ENCODE peak calls at places on chromosome 16, in four cellular contexts. One of them, this sample, is unnamed.

GRCh38 chr16:11016993-11017392 is 72.6 kb downstream of the CLEC16A start:
- DNase-seq in pancreas: no peak
- DNase-seq in stomach: peak
- DNase-seq in astrocyte: peak
- DNase-seq in this sample: peak

GRCh38 chr16:8798174-8798527 is 512 bp downstream of the PMM2 start:
- DNase-seq in astrocyte: no peak
- DNase-seq in stomach: no peak
- DNase-seq in pancreas: no peak
- DNase-seq in this sample: no peak

GRCh38 chr16:57600048-57600835 is 28.2 kb upstream of the ADGRG1 start:
- DNase-seq in astrocyte: no peak
- DNase-seq in stomach: peak
- DNase-seq in pancreas: peak
- DNase-seq in this sample: peak

GRCh38 chr16:6382787-6383515 is 949.7 kb upstream of the RBFOX1 start:
- DNase-seq in pancreas: no peak
- DNase-seq in astrocyte: no peak
- DNase-seq in stomach: no peak
- DNase-seq in this sample: no peak

GRCh38 chr16:9072806-9073341 is 18.6 kb upstream of the HAPSTR1 start:
- DNase-seq in astrocyte: peak
- DNase-seq in stomach: no peak
- DNase-seq in pancreas: no peak
- DNase-seq in this sample: no peak

GRCh38 chr16:85447657-85448313 is 165.3 kb upstream of the GSE1 start:
- DNase-seq in pancreas: no peak
- DNase-seq in astrocyte: no peak
- DNase-seq in stomach: no peak
- DNase-seq in this sample: no peak

GRCh38 chr16:47016700-47017133 is 43.2 kb upstream of the DNAJA2 start:
- DNase-seq in pancreas: no peak
- DNase-seq in astrocyte: no peak
- DNase-seq in stomach: no peak
- DNase-seq in this sample: no peak

GRCh38 chr16:15785386-15786059 is 71.3 kb downstream of the MYH11 start:
- DNase-seq in pancreas: no peak
- DNase-seq in astrocyte: no peak
- DNase-seq in stomach: no peak
- DNase-seq in this sample: no peak

GRCh38 chr16:79278506-79278905 is 322.0 kb downstream of the MAF start:
- DNase-seq in astrocyte: no peak
- DNase-seq in pancreas: no peak
- DNase-seq in stomach: no peak
- DNase-seq in this sample: no peak

GRCh38 chr16:19294156-19294649 is 8.7 kb downstream of the CLEC19A start:
- DNase-seq in stomach: no peak
- DNase-seq in astrocyte: no peak
- DNase-seq in pancreas: no peak
- DNase-seq in this sample: peak

GRCh38 chr16:65120811-65121721 is 797 bp downstream of the CDH11 start:
- DNase-seq in astrocyte: peak
- DNase-seq in stomach: no peak
- DNase-seq in pancreas: peak
- DNase-seq in this sample: peak

GRCh38 chr16:5490499-5490898 is 392.9 kb upstream of the EEF2KMT start:
- DNase-seq in astrocyte: no peak
- DNase-seq in stomach: no peak
- DNase-seq in pancreas: no peak
- DNase-seq in this sample: no peak

GRCh38 chr16:85782476-85782875 is 16.9 kb downstream of the EMC8 start:
- DNase-seq in astrocyte: peak
- DNase-seq in pancreas: no peak
- DNase-seq in stomach: no peak
- DNase-seq in this sample: no peak

GRCh38 chr16:85554791-85555548 is 58.2 kb upstream of the GSE1 start:
- DNase-seq in astrocyte: peak
- DNase-seq in stomach: peak
- DNase-seq in pancreas: peak
- DNase-seq in this sample: peak

GRCh38 chr16:13594798-13595197 is 325.2 kb upstream of the ERCC4 start:
- DNase-seq in astrocyte: no peak
- DNase-seq in stomach: no peak
- DNase-seq in pancreas: no peak
- DNase-seq in this sample: no peak

GRCh38 chr16:739560-740458 is 988 bp downstream of the CIAO3 start:
- DNase-seq in stomach: no peak
- DNase-seq in pancreas: peak
- DNase-seq in astrocyte: no peak
- DNase-seq in this sample: no peak

GRCh38 chr16:19994771-19995170 is 78.9 kb downstream of the GPR139 start:
- DNase-seq in pancreas: no peak
- DNase-seq in astrocyte: no peak
- DNase-seq in stomach: no peak
- DNase-seq in this sample: no peak

GRCh38 chr16:17273142-17273561 is 197.6 kb downstream of the XYLT1 start:
- DNase-seq in pancreas: no peak
- DNase-seq in astrocyte: peak
- DNase-seq in stomach: no peak
- DNase-seq in this sample: no peak

GRCh38 chr16:79929260-79929977 is 328.9 kb upstream of the MAF start:
- DNase-seq in pancreas: no peak
- DNase-seq in stomach: no peak
- DNase-seq in astrocyte: no peak
- DNase-seq in this sample: no peak

GRCh38 chr16:65111306-65111705 is 10.6 kb downstream of the CDH11 start:
- DNase-seq in stomach: no peak
- DNase-seq in pancreas: no peak
- DNase-seq in astrocyte: no peak
- DNase-seq in this sample: no peak

GRCh38 chr16:89720520-89720858 is 209 bp downstream of the VPS9D1 start:
- DNase-seq in pancreas: peak
- DNase-seq in stomach: peak
- DNase-seq in astrocyte: no peak
- DNase-seq in this sample: peak

GRCh38 chr16:46947900-46948547 is 25.4 kb downstream of the DNAJA2 start:
- DNase-seq in astrocyte: peak
- DNase-seq in stomach: peak
- DNase-seq in pancreas: no peak
- DNase-seq in this sample: no peak

GRCh38 chr16:75861981-75862380 is 135.7 kb upstream of the CPHXL start:
- DNase-seq in stomach: no peak
- DNase-seq in astrocyte: no peak
- DNase-seq in pancreas: no peak
- DNase-seq in this sample: no peak

GRCh38 chr16:90032664-90033346 is 13.5 kb upstream of the DBNDD1 start:
- DNase-seq in stomach: no peak
- DNase-seq in astrocyte: peak
- DNase-seq in pancreas: no peak
- DNase-seq in this sample: no peak

GRCh38 chr16:48365601-48366164 is 19.5 kb downstream of the SIAH1 start:
- DNase-seq in astrocyte: peak
- DNase-seq in stomach: peak
- DNase-seq in pancreas: peak
- DNase-seq in this sample: peak

GRCh38 chr16:85619089-85619850 is 6.1 kb downstream of the GSE1 start:
- DNase-seq in astrocyte: no peak
- DNase-seq in stomach: no peak
- DNase-seq in pancreas: peak
- DNase-seq in this sample: no peak

GRCh38 chr16:53282975-53283946 is 151.0 kb upstream of the RBL2 start:
- DNase-seq in pancreas: no peak
- DNase-seq in astrocyte: peak
- DNase-seq in stomach: no peak
- DNase-seq in this sample: no peak

GRCh38 chr16:583815-584591 is 5.9 kb upstream of the RAB40C start:
- DNase-seq in stomach: no peak
- DNase-seq in astrocyte: no peak
- DNase-seq in pancreas: peak
- DNase-seq in this sample: no peak

GRCh38 chr16:57591086-57591869 is 37.2 kb upstream of the ADGRG1 start:
- DNase-seq in stomach: peak
- DNase-seq in pancreas: peak
- DNase-seq in astrocyte: peak
- DNase-seq in this sample: peak

GRCh38 chr16:2785101-2785991 is 2.0 kb downstream of the PRSS33 start:
- DNase-seq in astrocyte: no peak
- DNase-seq in stomach: no peak
- DNase-seq in pancreas: peak
- DNase-seq in this sample: no peak

GRCh38 chr16:11032922-11033291 is 88.5 kb downstream of the CLEC16A start:
- DNase-seq in stomach: peak
- DNase-seq in astrocyte: peak
- DNase-seq in pancreas: no peak
- DNase-seq in this sample: no peak

GRCh38 chr16:53489754-53490153 is 13.3 kb downstream of the AKTIP start:
- DNase-seq in astrocyte: no peak
- DNase-seq in stomach: no peak
- DNase-seq in pancreas: no peak
- DNase-seq in this sample: no peak

GRCh38 chr16:5412721-5413120 is 315.1 kb upstream of the EEF2KMT start:
- DNase-seq in astrocyte: no peak
- DNase-seq in stomach: no peak
- DNase-seq in pancreas: no peak
- DNase-seq in this sample: no peak

GRCh38 chr16:85393674-85394510 is 219.2 kb upstream of the GSE1 start:
- DNase-seq in stomach: peak
- DNase-seq in pancreas: peak
- DNase-seq in astrocyte: no peak
- DNase-seq in this sample: peak

GRCh38 chr16:21145738-21146137 is 4.9 kb downstream of the DNAH3 start:
- DNase-seq in astrocyte: no peak
- DNase-seq in pancreas: no peak
- DNase-seq in stomach: no peak
- DNase-seq in this sample: no peak

GRCh38 chr16:19810817-19811731 is 73.6 kb downstream of the GPRC5B start:
- DNase-seq in astrocyte: peak
- DNase-seq in stomach: no peak
- DNase-seq in pancreas: no peak
- DNase-seq in this sample: no peak

GRCh38 chr16:84603115-84603816 is 14.6 kb downstream of the COTL1 start:
- DNase-seq in stomach: peak
- DNase-seq in pancreas: no peak
- DNase-seq in astrocyte: peak
- DNase-seq in this sample: peak

GRCh38 chr16:83147244-83147643 is 520.5 kb downstream of the CDH13 start:
- DNase-seq in stomach: no peak
- DNase-seq in astrocyte: no peak
- DNase-seq in pancreas: no peak
- DNase-seq in this sample: no peak

GRCh38 chr16:64012166-64012565 is 1109.7 kb downstream of the CDH11 start:
- DNase-seq in astrocyte: peak
- DNase-seq in stomach: no peak
- DNase-seq in pancreas: no peak
- DNase-seq in this sample: no peak

DNA sequence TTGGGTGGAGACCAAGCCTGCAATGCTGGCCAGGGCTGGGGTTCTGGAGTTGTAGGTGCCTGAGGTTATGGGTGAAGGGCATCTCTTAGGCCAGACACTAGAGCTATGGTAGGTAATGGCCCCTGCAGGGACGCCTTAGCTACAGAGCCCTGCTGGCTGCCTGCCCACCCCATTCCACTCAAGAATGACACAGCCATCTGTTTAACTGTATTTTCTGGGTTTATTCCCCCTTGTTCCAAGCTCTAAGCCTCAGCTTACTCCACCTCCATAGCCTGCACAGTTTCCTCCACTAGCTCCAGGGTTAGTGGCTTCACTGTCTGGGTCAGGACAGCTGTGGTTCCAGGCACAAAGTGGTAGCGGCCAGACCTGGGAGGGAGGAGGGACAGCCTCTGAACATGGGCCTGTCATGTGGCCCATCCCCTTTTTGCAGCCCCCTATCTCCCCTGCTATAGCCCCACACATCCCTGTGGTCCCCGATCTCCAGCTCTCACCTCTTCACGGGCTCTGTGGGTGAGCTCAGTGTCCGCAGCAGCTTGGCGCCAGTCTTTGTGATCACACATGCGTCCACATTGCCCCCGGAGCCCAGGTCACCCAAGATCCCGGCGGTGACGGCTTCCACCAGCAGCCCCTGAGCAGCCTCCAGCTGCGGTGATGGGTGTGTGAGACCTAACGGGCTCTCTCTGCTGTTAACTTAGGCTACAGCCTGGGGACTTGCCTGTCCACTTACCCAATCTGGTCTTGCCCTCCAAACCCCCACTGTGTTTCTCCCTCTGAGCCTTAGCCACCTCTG is 2.1 kb downstream of the PSMB10 start:
- DNase-seq in pancreas: peak
- DNase-seq in stomach: no peak
- DNase-seq in astrocyte: no peak
- DNase-seq in this sample: no peak
- H3K4me3 ChIP-seq in pancreas: peak
- H3K4me3 ChIP-seq in stomach: peak
- H3K4me3 ChIP-seq in astrocyte: peak
- H3K4me3 ChIP-seq in this sample: peak

GRCh38 chr16:81273223-81273940 is 34.9 kb downstream of the BCO1 start:
- DNase-seq in pancreas: no peak
- DNase-seq in astrocyte: peak
- DNase-seq in stomach: no peak
- DNase-seq in this sample: no peak
- H3K27ac ChIP-seq in pancreas: no peak
- H3K27ac ChIP-seq in astrocyte: no peak
- H3K27ac ChIP-seq in stomach: peak
- H3K27ac ChIP-seq in this sample: no peak

GRCh38 chr16:27327586-27327915 is 13.8 kb downstream of the IL4R start:
- DNase-seq in astrocyte: no peak
- DNase-seq in pancreas: no peak
- DNase-seq in stomach: no peak
- DNase-seq in this sample: no peak
- H3K4me3 ChIP-seq in astrocyte: no peak
- H3K4me3 ChIP-seq in pancreas: no peak
- H3K4me3 ChIP-seq in stomach: peak
- H3K4me3 ChIP-seq in this sample: no peak

DNA sequence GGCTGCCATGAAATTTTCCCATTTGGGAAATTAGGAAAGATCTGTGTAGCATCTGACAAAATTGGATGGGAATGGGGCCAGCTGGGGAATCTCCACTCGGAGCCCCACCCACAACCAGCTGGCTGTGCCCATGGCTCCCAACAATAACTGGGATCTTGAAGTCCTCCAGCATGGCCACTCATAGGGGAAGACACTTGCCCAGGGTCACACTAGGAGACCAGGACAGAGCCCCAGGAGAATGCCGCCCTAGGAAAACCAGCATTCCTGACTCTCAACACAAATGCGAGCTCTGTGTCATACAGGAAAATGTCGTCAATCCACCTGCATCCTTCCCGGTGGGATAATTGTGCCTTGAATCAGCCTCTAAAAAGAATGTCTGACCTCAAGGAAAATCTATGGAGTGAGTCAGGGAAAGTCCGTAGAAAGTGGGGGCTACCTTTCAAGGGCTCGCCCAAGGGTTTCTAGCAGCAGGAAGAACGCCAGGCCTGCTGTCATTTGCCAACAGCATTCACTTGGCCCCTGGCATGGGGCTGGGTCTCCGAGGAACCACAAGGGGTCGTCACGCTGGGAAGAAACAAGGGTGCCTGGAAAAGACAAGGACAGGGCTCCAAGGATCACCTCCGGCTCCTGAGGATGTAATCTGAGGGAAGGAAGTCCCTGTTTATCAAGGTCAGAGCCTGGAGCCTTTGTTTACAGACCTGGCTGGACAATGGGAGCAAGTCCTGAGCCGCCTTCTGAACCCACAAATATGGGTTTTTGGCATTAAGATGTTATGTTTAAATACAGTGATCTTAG is 15.9 kb downstream of the CDH5 start:
- DNase-seq in stomach: no peak
- DNase-seq in pancreas: no peak
- DNase-seq in astrocyte: peak
- DNase-seq in this sample: peak
- H3K27ac ChIP-seq in stomach: peak
- H3K27ac ChIP-seq in pancreas: peak
- H3K27ac ChIP-seq in astrocyte: peak
- H3K27ac ChIP-seq in this sample: peak

This sample was measured in heart right ventricle.